ENCODE peak calls at places on chromosomes 13 and 19, in four cellular contexts. V, P, U and H are unnamed samples.

GRCh38 chr13:111319521-111319920 is 921 bp upstream of the TEX29 start:
- DNase-seq in V (no peak), P (no peak), U (no peak), H (no peak)

GRCh38 chr19:47679251-47679900 is 33.8 kb upstream of the EHD2 start:
- DNase-seq in V (no peak), P (no peak), U (no peak), H (no peak)

GRCh38 chr19:610801-611505 is 21.3 kb downstream of the HCN2 start:
- DNase-seq in V (no peak), P (peak), U (no peak), H (no peak)

GRCh38 chr13:47611664-47612288 is 389.3 kb downstream of the SUCLA2 start:
- DNase-seq in V (no peak), P (no peak), U (no peak), H (no peak)

GRCh38 chr13:42894765-42895181 is 97.3 kb downstream of the EPSTI1 start:
- DNase-seq in V (no peak), P (no peak), U (no peak), H (peak)

GRCh38 chr19:3179739-3180293 is 1.2 kb downstream of the S1PR4 start:
- DNase-seq in V (no peak), P (no peak), U (no peak), H (no peak)

GRCh38 chr19:35740108-35740422 is 2.2 kb downstream of the IGFLR1 start:
- DNase-seq in V (no peak), P (no peak), U (no peak), H (no peak)

GRCh38 chr19:15644816-15645215 is 4.1 kb downstream of the CYP4F3 start:
- DNase-seq in V (no peak), P (no peak), U (no peak), H (no peak)

GRCh38 chr13:46475586-46475991 is 77.4 kb upstream of the LRCH1 start:
- DNase-seq in V (no peak), P (no peak), U (no peak), H (no peak)

GRCh38 chr13:45728759-45729158 is 26.6 kb downstream of the CBY2 start:
- DNase-seq in V (peak), P (peak), U (peak), H (no peak)

GRCh38 chr13:25945596-25945995 is 106.2 kb downstream of the SHISA2 start:
- DNase-seq in V (no peak), P (no peak), U (no peak), H (no peak)

GRCh38 chr13:85535306-85535705 is 263.9 kb downstream of the SLITRK6 start:
- DNase-seq in V (no peak), P (no peak), U (no peak), H (no peak)

GRCh38 chr13:111973186-111974064 is 93.5 kb upstream of the SOX1 start:
- DNase-seq in V (no peak), P (no peak), U (no peak), H (no peak)

GRCh38 chr13:48214519-48215121 is 18.4 kb upstream of the ITM2B start:
- DNase-seq in V (no peak), P (no peak), U (no peak), H (no peak)

GRCh38 chr13:66200555-66200954 is 1029.6 kb downstream of the PCDH9 start:
- DNase-seq in V (no peak), P (no peak), U (no peak), H (no peak)

GRCh38 chr13:42747399-42747873 is 33.9 kb upstream of the FAM216B start:
- DNase-seq in V (no peak), P (no peak), U (no peak), H (peak)

GRCh38 chr19:18219911-18220631 is 6.2 kb downstream of the PDE4C start:
- DNase-seq in V (no peak), P (no peak), U (no peak), H (no peak)

DNA sequence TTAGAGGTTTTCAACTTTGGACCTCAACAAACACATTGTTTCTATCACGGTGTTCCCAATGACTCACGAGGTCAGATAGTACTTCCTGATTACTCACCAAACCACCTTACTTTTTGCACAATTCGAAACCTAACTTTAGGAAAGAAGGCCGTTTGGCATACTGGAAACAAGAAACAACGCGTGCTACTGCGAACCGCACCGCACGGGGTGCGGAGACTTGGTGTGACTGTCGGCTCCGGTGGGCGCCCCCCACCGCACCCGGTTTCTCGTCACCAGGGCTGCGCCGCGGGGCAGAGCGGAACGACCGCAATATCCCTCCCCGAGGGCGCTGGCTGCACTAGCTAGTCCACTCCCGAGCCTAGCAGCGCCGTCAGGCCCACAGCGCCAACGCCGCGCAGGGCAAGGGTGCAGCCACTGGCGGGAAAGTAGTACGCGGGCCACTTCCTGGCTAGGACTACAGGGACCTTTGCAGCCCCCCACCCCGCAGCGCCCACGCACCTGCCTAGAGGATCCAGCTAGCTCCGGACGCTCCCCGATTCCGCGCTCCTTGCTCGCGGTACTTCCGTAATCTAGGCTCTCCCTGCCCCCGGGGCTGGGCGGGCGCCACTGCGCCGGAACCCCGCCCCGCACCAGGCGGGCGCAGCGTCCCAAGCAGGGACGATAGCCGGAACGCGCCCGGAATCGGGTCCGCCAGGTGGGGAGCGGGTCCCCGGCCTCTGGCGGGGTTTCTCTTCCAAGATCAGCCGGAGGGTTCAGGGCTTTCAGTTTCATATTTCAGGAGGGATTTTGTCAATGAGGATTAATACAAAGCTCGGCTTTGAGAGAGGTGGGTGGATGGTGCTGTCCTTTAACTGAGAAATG is at the start of gene PARP4:
- DNase-seq in V (no peak), P (peak), U (peak), H (peak)
- TF ChIP-seq JUN in V (no peak), P (no peak), U (peak), H (peak)

GRCh38 chr19:2081873-2082810 is 14.0 kb downstream of the MOB3A start:
- DNase-seq in V (no peak), P (no peak), U (no peak), H (no peak)

GRCh38 chr19:2084993-2085720 is 11.0 kb downstream of the MOB3A start:
- DNase-seq in V (no peak), P (peak), U (no peak), H (peak)

GRCh38 chr19:2079865-2080301 is 16.2 kb downstream of the MOB3A start:
- DNase-seq in V (no peak), P (no peak), U (no peak), H (no peak)

GRCh38 chr19:2080336-2080988 is 15.7 kb downstream of the MOB3A start:
- DNase-seq in V (no peak), P (no peak), U (no peak), H (no peak)

DNA sequence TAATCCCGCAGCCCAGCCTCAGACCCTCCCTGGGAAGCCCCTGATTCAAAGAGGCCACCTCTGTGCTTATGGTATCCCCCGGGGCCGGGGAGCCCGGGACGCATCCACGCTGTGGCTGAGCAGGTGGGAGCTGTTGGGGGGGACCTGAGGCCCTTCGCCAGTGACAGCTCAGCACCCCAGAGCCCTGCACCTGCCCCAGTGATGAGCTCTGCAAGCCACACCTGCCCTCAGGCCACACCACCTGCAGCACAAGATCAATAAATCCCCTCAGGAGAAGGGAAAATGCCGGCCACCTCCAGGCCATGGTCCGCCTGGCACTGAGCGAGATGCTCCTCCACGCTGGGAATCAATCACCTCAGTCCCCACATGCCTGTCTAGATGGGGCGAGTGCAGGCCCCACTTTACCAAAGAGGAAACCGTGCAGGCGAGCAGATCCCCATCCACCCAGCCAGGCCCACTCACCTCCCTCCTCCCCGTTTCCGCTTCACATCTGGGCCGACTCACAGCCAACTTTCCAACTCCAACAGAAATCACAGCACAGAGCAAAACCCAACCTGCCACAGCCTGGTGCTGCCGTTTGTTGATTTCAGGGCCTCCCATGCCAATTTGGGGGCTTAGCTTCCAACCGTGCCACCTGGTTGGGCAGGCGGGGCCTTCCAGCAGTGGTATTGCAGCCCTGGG is 12.8 kb downstream of the MOB3A start:
- DNase-seq in V (no peak), P (no peak), U (no peak), H (no peak)
- TF ChIP-seq POLR2AphosphoS5 in V (no peak), P (no peak), U (no peak), H (no peak)

GRCh38 chr13:59483441-59484116 is 680.1 kb downstream of the DIAPH3 start:
- DNase-seq in V (no peak), P (no peak), U (no peak), H (peak)

GRCh38 chr13:59479629-59480028 is 684.1 kb downstream of the DIAPH3 start:
- DNase-seq in V (peak), P (no peak), U (no peak), H (no peak)

GRCh38 chr13:59478908-59479307 is 684.8 kb downstream of the DIAPH3 start:
- DNase-seq in V (no peak), P (no peak), U (no peak), H (no peak)

GRCh38 chr13:59480398-59480797 is 683.3 kb downstream of the DIAPH3 start:
- DNase-seq in V (no peak), P (no peak), U (no peak), H (no peak)

GRCh38 chr13:59480857-59481256 is 682.9 kb downstream of the DIAPH3 start:
- DNase-seq in V (no peak), P (no peak), U (no peak), H (no peak)
- H3K4me3 ChIP-seq in V (no peak), P (no peak), U (no peak), H (no peak)

DNA sequence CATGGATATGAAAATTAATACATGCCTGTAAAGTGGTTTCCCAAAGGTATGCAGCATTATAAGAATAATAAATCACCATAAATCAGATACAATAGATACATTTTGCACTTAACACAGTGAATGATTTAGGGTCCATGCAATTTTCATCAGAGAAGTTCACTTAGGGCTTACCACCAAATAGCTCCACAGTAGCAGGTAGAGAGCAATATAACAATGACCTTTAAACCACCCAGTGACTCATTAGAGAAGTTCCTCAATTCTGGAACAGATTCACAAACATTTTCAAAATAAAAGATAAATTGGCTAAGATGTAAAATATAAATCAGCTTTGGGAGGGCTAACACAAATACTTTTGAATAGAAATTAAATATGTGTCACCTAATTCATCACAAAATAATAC is 84.5 kb upstream of the NBEA start:
- DNase-seq in V (no peak), P (no peak), U (no peak), H (no peak)
- TF ChIP-seq JUN in V (no peak), P (no peak), U (no peak), H (no peak)

DNA sequence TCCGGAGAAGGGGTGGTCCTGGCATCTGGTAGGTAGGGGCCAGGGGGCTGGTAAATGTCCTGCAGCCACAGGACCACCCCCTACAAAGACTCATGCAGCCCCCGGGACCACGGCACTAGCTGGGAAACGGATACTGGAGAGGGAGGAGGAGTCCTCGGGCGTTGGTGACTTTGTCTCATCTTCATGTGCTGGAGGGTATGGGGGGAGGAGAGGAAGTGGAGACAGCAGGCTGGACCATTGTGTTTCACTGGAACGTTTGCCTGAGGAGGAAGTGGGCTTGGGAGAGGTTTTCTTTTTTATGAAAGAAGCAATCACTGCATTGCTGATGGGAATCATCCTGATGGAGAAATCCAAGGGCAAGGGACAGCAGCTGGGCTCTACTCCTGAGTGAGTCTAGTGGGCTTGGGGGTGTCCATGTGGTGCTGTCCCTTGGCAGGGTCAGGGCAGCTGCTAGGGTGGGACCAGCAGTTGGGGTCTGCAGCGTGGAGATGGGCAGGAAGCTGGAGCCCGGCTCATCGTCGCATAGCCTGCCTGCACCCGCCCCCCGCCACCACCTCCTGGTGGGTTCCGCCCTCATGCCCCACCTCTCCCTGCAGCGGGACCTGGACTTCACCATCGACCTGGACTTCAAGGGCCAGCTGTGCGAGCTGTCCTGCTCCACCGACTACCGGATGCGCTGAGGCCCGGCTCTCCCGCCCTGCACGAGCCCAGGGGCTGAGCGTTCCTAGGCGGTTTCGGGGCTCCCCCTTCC is 1.7 kb upstream of the ADM5 start:
- DNase-seq in V (no peak), P (no peak), U (no peak), H (peak)
- TF ChIP-seq POLR2AphosphoS5 in V (peak), P (no peak), U (no peak), H (no peak)

DNA sequence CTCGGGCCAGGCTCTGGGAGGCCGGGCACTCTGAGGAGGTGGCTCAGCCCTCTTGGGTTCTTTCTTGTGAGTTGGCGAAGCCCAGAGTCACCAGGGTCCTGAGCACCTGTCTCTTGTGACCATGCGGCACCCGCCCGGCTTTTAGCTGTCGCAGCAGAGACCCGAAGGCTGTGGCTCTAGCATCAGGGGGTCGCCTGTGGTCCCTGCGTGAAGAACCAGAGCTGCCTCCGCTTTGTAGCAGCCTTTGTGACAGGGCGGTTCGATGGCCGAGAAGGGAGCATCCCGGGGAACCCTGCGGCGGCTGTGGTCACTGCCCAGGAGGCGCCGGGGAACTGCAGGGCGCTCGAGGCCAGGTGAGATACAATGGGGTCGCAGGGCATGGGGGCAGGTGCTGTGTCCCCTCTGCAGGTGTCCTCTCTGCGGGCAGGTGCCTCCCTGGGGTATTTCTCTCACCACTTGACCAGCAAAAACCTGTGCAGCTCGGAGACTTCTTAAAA is 10.4 kb downstream of the MCF2L start:
- DNase-seq in V (no peak), P (no peak), U (no peak), H (no peak)
- H3K4me3 ChIP-seq in V (no peak), P (no peak), U (no peak), H (no peak)

DNA sequence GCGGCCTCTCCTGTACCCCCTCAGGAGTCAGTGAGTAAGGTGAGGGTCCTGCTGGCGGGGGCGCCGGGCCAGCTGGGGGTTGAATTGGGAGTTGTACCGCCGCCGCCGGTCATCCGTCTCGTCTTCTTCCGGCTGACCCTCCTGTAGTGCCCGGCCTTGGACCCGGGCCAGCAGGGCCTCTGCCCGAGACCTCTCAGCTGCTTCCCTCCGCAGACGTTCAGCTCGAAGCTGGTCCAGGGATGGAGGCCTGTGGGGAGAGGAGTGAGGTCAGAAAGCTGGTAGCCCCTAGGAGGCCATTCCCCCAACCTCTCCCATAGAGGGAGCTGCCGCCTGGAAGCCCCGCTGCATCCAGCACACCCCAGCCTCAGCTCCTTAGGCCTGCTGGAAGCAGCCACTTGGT is 3.8 kb downstream of the LENG1 start:
- DNase-seq in V (no peak), P (no peak), U (no peak), H (no peak)
- TF ChIP-seq JUN in V (no peak), P (no peak), U (no peak), H (no peak)